ENCODE peak calls at places on chromosomes 6 and 20, in five cellular contexts. J is lung; V is bronchial epithelial cell; Q is right cardiac atrium; X is activated effector memory CD4-positive, alpha-beta T cell treated with anti-CD3 and anti-CD28 coated beads, Interleukin-2, amount 50 U/mL, for 16 hours. O is an unnamed sample.

GRCh38 chr6:81253821-81254220 is 498.7 kb downstream of the TENT5A start:
- DNase-seq in J (no peak), V (no peak), Q (no peak), X (no peak), O (no peak)

GRCh38 chr20:13758884-13759283 is 25.8 kb downstream of the ESF1 start:
- DNase-seq in J (no peak), V (no peak), Q (no peak), X (no peak), O (no peak)

GRCh38 chr6:160500639-160501038 is 152.5 kb downstream of the SLC22A3 start:
- DNase-seq in J (no peak), V (no peak), Q (no peak), X (no peak), O (no peak)

GRCh38 chr20:34634392-34634791 is 42.5 kb downstream of the PIGU start:
- DNase-seq in J (no peak), V (no peak), Q (no peak), X (no peak), O (no peak)

GRCh38 chr20:51142448-51142847 is 119.5 kb upstream of the KCNG1 start:
- DNase-seq in J (no peak), V (peak; percentile 15), Q (no peak), X (no peak), O (no peak)

GRCh38 chr20:48822879-48823385 is 4.9 kb downstream of the PREX1 start:
- DNase-seq in J (no peak), V (no peak), Q (no peak), X (no peak), O (no peak)

GRCh38 chr6:1081566-1081965 is 230.3 kb upstream of the FOXQ1 start:
- DNase-seq in J (no peak), V (no peak), Q (no peak), X (no peak), O (no peak)

GRCh38 chr6:11770546-11771466 is 7.8 kb downstream of the ADTRP start:
- DNase-seq in J (peak; percentile 72), V (peak; percentile 100), Q (peak; percentile 93), X (no peak), O (peak; percentile 97)

GRCh38 chr20:61704661-61705060 is 361.0 kb downstream of the TAF4 start:
- DNase-seq in J (no peak), V (no peak), Q (no peak), X (no peak), O (no peak)

GRCh38 chr6:113856571-113857564 is at the start of gene MARCKS:
- DNase-seq in J (peak; percentile 65), V (peak; percentile 80), Q (peak; percentile 83), X (peak; percentile 74), O (peak; percentile 90)

GRCh38 chr6:30411515-30412207 is 66.7 kb downstream of the RPP21 start:
- DNase-seq in J (peak; percentile 51), V (peak; percentile 56), Q (peak; percentile 45), X (peak; percentile 86), O (peak; percentile 83)

GRCh38 chr6:139154885-139155547 is 20.1 kb downstream of the HECA start:
- DNase-seq in J (no peak), V (peak; percentile 31), Q (no peak), X (no peak), O (no peak)

GRCh38 chr20:37904845-37905244 is 1.9 kb downstream of the VSTM2L start:
- DNase-seq in J (no peak), V (no peak), Q (no peak), X (no peak), O (no peak)

GRCh38 chr6:13368716-13369115 is 40.4 kb upstream of the TBC1D7 start:
- DNase-seq in J (no peak), V (peak; percentile 61), Q (no peak), X (no peak), O (no peak)

GRCh38 chr20:58702161-58702510 is 9.5 kb downstream of the NPEPL1 start:
- DNase-seq in J (no peak), V (no peak), Q (no peak), X (no peak), O (no peak)

GRCh38 chr20:32327087-32327681 is 30.9 kb upstream of the ASXL1 start:
- DNase-seq in J (no peak), V (no peak), Q (no peak), X (no peak), O (no peak)

GRCh38 chr6:87243812-87244211 is 78.6 kb upstream of the SMIM8 start:
- DNase-seq in J (no peak), V (no peak), Q (no peak), X (no peak), O (no peak)

GRCh38 chr6:24396764-24397163 is 6.0 kb upstream of the MRS2 start:
- DNase-seq in J (no peak), V (no peak), Q (no peak), X (no peak), O (no peak)

GRCh38 chr6:19322691-19323470 is 514.3 kb upstream of the ID4 start:
- DNase-seq in J (no peak), V (peak; percentile 30), Q (no peak), X (no peak), O (no peak)

GRCh38 chr20:34848597-34848996 is 23.1 kb upstream of the NCOA6 start:
- DNase-seq in J (no peak), V (no peak), Q (no peak), X (no peak), O (no peak)

GRCh38 chr20:1334761-1335160 is 5.8 kb upstream of the SDCBP2 start:
- DNase-seq in J (no peak), V (peak; percentile 67), Q (no peak), X (no peak), O (peak; percentile 63)

GRCh38 chr6:71190809-71191208 is 97.8 kb upstream of the OGFRL1 start:
- DNase-seq in J (no peak), V (peak; percentile 39), Q (no peak), X (no peak), O (no peak)

GRCh38 chr6:45009547-45009946 is 318.6 kb upstream of the RUNX2 start:
- DNase-seq in J (no peak), V (peak; percentile 8), Q (no peak), X (no peak), O (no peak)

GRCh38 chr6:128600397-128600951 is 80.1 kb upstream of the PTPRK start:
- DNase-seq in J (no peak), V (peak; percentile 92), Q (no peak), X (no peak), O (peak; percentile 60)

GRCh38 chr6:169286961-169287360 is 33.3 kb upstream of the THBS2 start:
- DNase-seq in J (no peak), V (no peak), Q (no peak), X (no peak), O (no peak)

GRCh38 chr6:166496460-166496859 is 90.0 kb downstream of the RAMACL start:
- DNase-seq in J (no peak), V (no peak), Q (no peak), X (no peak), O (no peak)

GRCh38 chr6:156905801-156906200 is 128.6 kb downstream of the ARID1B start:
- DNase-seq in J (no peak), V (no peak), Q (no peak), X (no peak), O (no peak)

GRCh38 chr6:53080813-53081212 is 15.6 kb downstream of the FBXO9 start:
- DNase-seq in J (no peak), V (no peak), Q (no peak), X (no peak), O (no peak)

GRCh38 chr6:144423167-144423566 is 138.0 kb downstream of the UTRN start:
- DNase-seq in J (no peak), V (no peak), Q (no peak), X (no peak), O (peak; percentile 61)

O was measured in islet precursor cell.